ENCODE peak calls at places on chromosomes 16 and 17, in five cellular contexts. One of them, this sample, is unnamed.

GRCh38 chr16:88730632-88731607 is 24.6 kb downstream of the CTU2 start:
- DNase-seq in heart left ventricle: no peak
- DNase-seq in cardiac muscle cell: no peak
- DNase-seq in SK-N-SH: peak; percentile 90
- DNase-seq in AG04450: no peak
- DNase-seq in this sample: no peak

GRCh38 chr16:27867122-27868110 is 196.1 kb downstream of the GSG1L start:
- DNase-seq in heart left ventricle: peak; percentile 20
- DNase-seq in cardiac muscle cell: peak; percentile 84
- DNase-seq in SK-N-SH: peak; percentile 92
- DNase-seq in AG04450: peak; percentile 8
- DNase-seq in this sample: peak; percentile 95

GRCh38 chr17:29659155-29659554 is 36.4 kb upstream of the CORO6 start:
- DNase-seq in heart left ventricle: no peak
- DNase-seq in cardiac muscle cell: no peak
- DNase-seq in SK-N-SH: no peak
- DNase-seq in AG04450: no peak
- DNase-seq in this sample: no peak

GRCh38 chr16:87407511-87408112 is 15.5 kb downstream of the MAP1LC3B start:
- DNase-seq in heart left ventricle: peak; percentile 41
- DNase-seq in cardiac muscle cell: no peak
- DNase-seq in SK-N-SH: no peak
- DNase-seq in AG04450: no peak
- DNase-seq in this sample: no peak

GRCh38 chr17:64496348-64496785 is 487 bp downstream of the POLG2 start:
- DNase-seq in heart left ventricle: no peak
- DNase-seq in cardiac muscle cell: peak; percentile 79
- DNase-seq in SK-N-SH: no peak
- DNase-seq in AG04450: no peak
- DNase-seq in this sample: no peak

GRCh38 chr17:28282596-28282995 is 36.4 kb upstream of the TMEM97 start:
- DNase-seq in heart left ventricle: no peak
- DNase-seq in cardiac muscle cell: peak; percentile 8
- DNase-seq in SK-N-SH: no peak
- DNase-seq in AG04450: peak; percentile 76
- DNase-seq in this sample: peak; percentile 72

GRCh38 chr17:1438593-1439083 is 17.4 kb downstream of the CRK start:
- DNase-seq in heart left ventricle: no peak
- DNase-seq in cardiac muscle cell: no peak
- DNase-seq in SK-N-SH: no peak
- DNase-seq in AG04450: peak; percentile 67
- DNase-seq in this sample: no peak

GRCh38 chr17:7842380-7842949 is 8.4 kb downstream of the KDM6B start:
- DNase-seq in heart left ventricle: peak; percentile 72
- DNase-seq in cardiac muscle cell: no peak
- DNase-seq in SK-N-SH: no peak
- DNase-seq in AG04450: peak; percentile 81
- DNase-seq in this sample: no peak

GRCh38 chr16:74999208-74999682 is 421 bp downstream of the ZNRF1 start:
- DNase-seq in heart left ventricle: peak; percentile 46
- DNase-seq in cardiac muscle cell: no peak
- DNase-seq in SK-N-SH: no peak
- DNase-seq in AG04450: no peak
- DNase-seq in this sample: no peak

GRCh38 chr16:56115817-56116576 is 75.3 kb upstream of the GNAO1 start:
- DNase-seq in heart left ventricle: no peak
- DNase-seq in cardiac muscle cell: no peak
- DNase-seq in SK-N-SH: no peak
- DNase-seq in AG04450: no peak
- DNase-seq in this sample: no peak

GRCh38 chr17:64254755-64255154 is 8.3 kb downstream of the TEX2 start:
- DNase-seq in heart left ventricle: no peak
- DNase-seq in cardiac muscle cell: no peak
- DNase-seq in SK-N-SH: no peak
- DNase-seq in AG04450: no peak
- DNase-seq in this sample: no peak

GRCh38 chr16:4323845-4324478 is 8.1 kb downstream of the GLIS2 start:
- DNase-seq in heart left ventricle: peak; percentile 78
- DNase-seq in cardiac muscle cell: peak; percentile 79
- DNase-seq in SK-N-SH: peak; percentile 79
- DNase-seq in AG04450: no peak
- DNase-seq in this sample: no peak

GRCh38 chr16:24834459-24835335 is 11.1 kb upstream of the SLC5A11 start:
- DNase-seq in heart left ventricle: no peak
- DNase-seq in cardiac muscle cell: peak; percentile 54
- DNase-seq in SK-N-SH: peak; percentile 39
- DNase-seq in AG04450: no peak
- DNase-seq in this sample: peak; percentile 61

GRCh38 chr17:72425796-72426173 is 305.0 kb downstream of the SOX9 start:
- DNase-seq in heart left ventricle: no peak
- DNase-seq in cardiac muscle cell: no peak
- DNase-seq in SK-N-SH: no peak
- DNase-seq in AG04450: no peak
- DNase-seq in this sample: no peak

GRCh38 chr17:48484850-48485249 is 46.0 kb downstream of the HOXB1 start:
- DNase-seq in heart left ventricle: no peak
- DNase-seq in cardiac muscle cell: no peak
- DNase-seq in SK-N-SH: no peak
- DNase-seq in AG04450: no peak
- DNase-seq in this sample: no peak

GRCh38 chr17:39979021-39979660 is 1.5 kb upstream of the PSMD3 start:
- DNase-seq in heart left ventricle: no peak
- DNase-seq in cardiac muscle cell: no peak
- DNase-seq in SK-N-SH: no peak
- DNase-seq in AG04450: peak; percentile 78
- DNase-seq in this sample: no peak

GRCh38 chr16:80996688-80997138 is 10.0 kb downstream of the CMC2 start:
- DNase-seq in heart left ventricle: no peak
- DNase-seq in cardiac muscle cell: no peak
- DNase-seq in SK-N-SH: no peak
- DNase-seq in AG04450: no peak
- DNase-seq in this sample: no peak
- H3K4me3 ChIP-seq in heart left ventricle: peak overlapping the region; percentile 23
- H3K4me3 ChIP-seq in cardiac muscle cell: no peak overlapping the region
- H3K4me3 ChIP-seq in SK-N-SH: no peak overlapping the region
- H3K4me3 ChIP-seq in AG04450: no peak overlapping the region
- H3K4me3 ChIP-seq in this sample: no peak overlapping the region

DNA sequence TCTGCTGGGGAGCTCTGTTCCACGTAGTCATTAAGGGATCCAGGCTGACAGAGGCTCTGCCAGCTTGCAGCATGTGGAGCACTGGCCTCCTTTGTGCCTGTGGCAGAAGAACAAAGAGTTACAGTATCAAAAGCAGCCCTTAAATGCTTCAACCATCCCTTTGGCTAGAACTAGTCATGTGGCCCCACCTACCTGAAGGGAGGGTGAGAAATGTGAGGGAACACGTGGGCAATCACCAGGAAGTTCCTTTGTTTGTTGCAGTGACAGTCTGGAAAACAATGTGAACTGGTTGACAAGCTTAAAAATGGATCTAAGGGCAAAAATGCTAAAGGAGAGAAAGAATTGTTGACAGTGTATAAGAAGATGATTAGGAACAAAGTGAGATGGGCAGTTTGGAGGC is 290.4 kb upstream of the HSBP1 start:
- DNase-seq in heart left ventricle: no peak
- DNase-seq in cardiac muscle cell: no peak
- DNase-seq in SK-N-SH: no peak
- DNase-seq in AG04450: no peak
- DNase-seq in this sample: no peak
- TF ChIP-seq CTCF in heart left ventricle: no peak
- TF ChIP-seq CTCF in cardiac muscle cell: no peak
- TF ChIP-seq CTCF in SK-N-SH: no peak
- TF ChIP-seq CTCF in AG04450: no peak
- TF ChIP-seq CTCF in this sample: no peak

GRCh38 chr17:77708936-77709335 is 249.6 kb upstream of the TNRC6C start:
- DNase-seq in heart left ventricle: no peak
- DNase-seq in cardiac muscle cell: no peak
- DNase-seq in SK-N-SH: no peak
- DNase-seq in AG04450: no peak
- DNase-seq in this sample: no peak
- H3K27me3 ChIP-seq in heart left ventricle: no peaks in the 10 kb centered on the region
- H3K27me3 ChIP-seq in cardiac muscle cell: no peaks in the 10 kb centered on the region
- H3K27me3 ChIP-seq in SK-N-SH: peaks cover 7% of the 10 kb centered on the region
- H3K27me3 ChIP-seq in AG04450: peaks cover 2% of the 10 kb centered on the region
- H3K27me3 ChIP-seq in this sample: no peaks in the 10 kb centered on the region

GRCh38 chr16:68086336-68086821 is 1.2 kb downstream of the NFATC3 start:
- DNase-seq in heart left ventricle: no peak
- DNase-seq in cardiac muscle cell: peak; percentile 53
- DNase-seq in SK-N-SH: peak; percentile 39
- DNase-seq in AG04450: no peak
- DNase-seq in this sample: no peak

GRCh38 chr16:68089067-68089466 is 3.9 kb downstream of the NFATC3 start:
- DNase-seq in heart left ventricle: no peak
- DNase-seq in cardiac muscle cell: no peak
- DNase-seq in SK-N-SH: no peak
- DNase-seq in AG04450: no peak
- DNase-seq in this sample: no peak

GRCh38 chr16:68088130-68088972 is 3.2 kb downstream of the NFATC3 start:
- DNase-seq in heart left ventricle: no peak
- DNase-seq in cardiac muscle cell: no peak
- DNase-seq in SK-N-SH: no peak
- DNase-seq in AG04450: no peak
- DNase-seq in this sample: no peak

GRCh38 chr16:68086860-68087268 is 1.7 kb downstream of the NFATC3 start:
- DNase-seq in heart left ventricle: no peak
- DNase-seq in cardiac muscle cell: no peak
- DNase-seq in SK-N-SH: no peak
- DNase-seq in AG04450: no peak
- DNase-seq in this sample: no peak

GRCh38 chr16:68087688-68088087 is 2.5 kb downstream of the NFATC3 start:
- DNase-seq in heart left ventricle: no peak
- DNase-seq in cardiac muscle cell: no peak
- DNase-seq in SK-N-SH: no peak
- DNase-seq in AG04450: no peak
- DNase-seq in this sample: no peak
- H3K4me3 ChIP-seq in heart left ventricle: no peak overlapping the region
- H3K4me3 ChIP-seq in cardiac muscle cell: no peak overlapping the region
- H3K4me3 ChIP-seq in SK-N-SH: no peak overlapping the region
- H3K4me3 ChIP-seq in AG04450: no peak overlapping the region
- H3K4me3 ChIP-seq in this sample: no peak overlapping the region